ENCODE peak calls at places on chromosome 18, in five cellular contexts. U, Z, Y, J and N are unnamed samples.

GRCh38 chr18:79371536-79372210 is 24.1 kb upstream of the NFATC1 start:
- DNase-seq in Z (no peak), U (no peak), J (no peak), Y (no peak), N (no peak)

GRCh38 chr18:70981400-70982140 is 692.7 kb downstream of the SOCS6 start:
- DNase-seq in J (no peak), Y (no peak), U (no peak), Z (no peak), N (no peak)

GRCh38 chr18:55878224-55878623 is 290.2 kb upstream of the TCF4 start:
- DNase-seq in Y (no peak), J (no peak), Z (no peak), U (no peak), N (no peak)

GRCh38 chr18:4264347-4264791 is 190.7 kb downstream of the DLGAP1 start:
- DNase-seq in Y (no peak), Z (no peak), U (no peak), J (no peak), N (peak)

GRCh38 chr18:23994361-23994902 is 20.1 kb upstream of the TTC39C start:
- DNase-seq in Y (peak), U (peak), Z (no peak), J (peak), N (peak)

GRCh38 chr18:79525556-79526467 is 130.1 kb downstream of the NFATC1 start:
- DNase-seq in J (no peak), Y (no peak), Z (no peak), U (no peak), N (no peak)

GRCh38 chr18:12315481-12315880 is 7.4 kb downstream of the TUBB6 start:
- DNase-seq in Y (no peak), Z (no peak), U (no peak), J (no peak), N (no peak)

GRCh38 chr18:68734311-68734710 is 19.4 kb upstream of the TMX3 start:
- DNase-seq in J (no peak), Y (no peak), Z (no peak), U (no peak), N (no peak)

GRCh38 chr18:159037-159652 is 788 bp downstream of the USP14 start:
- DNase-seq in Z (no peak), J (peak), Y (no peak), U (no peak), N (peak)

GRCh38 chr18:45370190-45371010 is 244.9 kb upstream of the SLC14A2 start:
- DNase-seq in Y (no peak), U (no peak), Z (peak), J (no peak), N (no peak)

GRCh38 chr18:47968006-47968676 is 37.7 kb upstream of the SMAD2 start:
- DNase-seq in Y (no peak), J (no peak), U (no peak), Z (no peak), N (no peak)

GRCh38 chr18:62214790-62215189 is 27.7 kb downstream of the RELCH start:
- DNase-seq in Y (no peak), J (no peak), Z (no peak), U (no peak), N (no peak)

GRCh38 chr18:22060361-22060760 is 109.0 kb upstream of the GATA6 start:
- DNase-seq in U (no peak), J (no peak), Z (no peak), Y (no peak), N (no peak)

GRCh38 chr18:79898952-79899608 is 52.4 kb downstream of the SLC66A2 start:
- DNase-seq in J (no peak), Y (no peak), U (no peak), Z (peak), N (peak)

GRCh38 chr18:42564761-42565160 is 550.7 kb downstream of the RIT2 start:
- DNase-seq in Y (no peak), J (no peak), U (no peak), Z (no peak), N (no peak)

GRCh38 chr18:79251021-79251420 is 144.7 kb upstream of the NFATC1 start:
- DNase-seq in Y (no peak), U (no peak), Z (no peak), J (no peak), N (no peak)

GRCh38 chr18:61596296-61596695 is 263.1 kb downstream of the CDH20 start:
- DNase-seq in Y (no peak), Z (no peak), U (no peak), J (no peak), N (no peak)

GRCh38 chr18:10405014-10405493 is 49.4 kb upstream of the APCDD1 start:
- DNase-seq in Y (no peak), Z (no peak), J (no peak), U (no peak), N (no peak)

GRCh38 chr18:79852561-79853302 is 55.0 kb downstream of the KCNG2 start:
- DNase-seq in U (no peak), Y (no peak), J (no peak), Z (no peak), N (no peak)

GRCh38 chr18:76528477-76529432 is 33.7 kb upstream of the ZNF516 start:
- DNase-seq in Y (no peak), U (no peak), Z (peak), J (no peak), N (no peak)

GRCh38 chr18:78685250-78685979 is 294.2 kb upstream of the SALL3 start:
- DNase-seq in U (no peak), Z (no peak), J (no peak), Y (no peak), N (no peak)

GRCh38 chr18:48619501-48619900 is 80.7 kb downstream of the CTIF start:
- DNase-seq in U (no peak), Y (no peak), J (no peak), Z (no peak), N (no peak)

GRCh38 chr18:8279348-8279747 is 329.9 kb upstream of the RAB12 start:
- DNase-seq in U (no peak), Z (no peak), Y (no peak), J (no peak), N (no peak)

GRCh38 chr18:80200932-80201672 is 46.2 kb downstream of the PARD6G start:
- DNase-seq in Z (no peak), Y (no peak), J (no peak), U (no peak), N (no peak)

GRCh38 chr18:7980661-7981060 is 413.5 kb downstream of the PTPRM start:
- DNase-seq in J (no peak), U (no peak), Z (no peak), Y (no peak), N (no peak)

GRCh38 chr18:51153659-51154371 is 43.7 kb downstream of the MEX3C start:
- DNase-seq in Z (no peak), J (no peak), U (peak), Y (no peak), N (no peak)

GRCh38 chr18:64747803-64748202 is 598.9 kb upstream of the LINC00305 start:
- DNase-seq in J (no peak), Z (no peak), U (no peak), Y (no peak), N (no peak)